ENCODE peak calls at places on chromosomes 11 and 22, in seven cellular contexts. D, Z, H, K, Q, V and A are unnamed samples.

GRCh38 chr11:6200975-6201374 is 2.0 kb downstream of the OR52W1 start:
- DNase-seq in D (no peak), Z (no peak), H (no peak), K (no peak), Q (no peak), V (peak), A (no peak)

GRCh38 chr11:86958259-86958658 is 3.1 kb upstream of the FZD4 start:
- DNase-seq in D (no peak), Z (no peak), H (no peak), K (no peak), Q (no peak), V (no peak), A (no peak)

GRCh38 chr11:103659138-103659734 is 377.2 kb upstream of the DDI1 start:
- DNase-seq in D (no peak), Z (peak), H (no peak), K (peak), Q (no peak), V (no peak), A (no peak)

GRCh38 chr11:59611570-59612565 is 3.7 kb downstream of the OSBP start:
- DNase-seq in D (peak), Z (no peak), H (no peak), K (no peak), Q (no peak), V (no peak), A (peak)

GRCh38 chr11:104098555-104098954 is 62.1 kb downstream of the DDI1 start:
- DNase-seq in D (peak), Z (no peak), H (no peak), K (no peak), Q (no peak), V (no peak), A (no peak)

GRCh38 chr11:130673698-130674097 is 225.3 kb downstream of the ADAMTS15 start:
- DNase-seq in D (peak), Z (no peak), H (no peak), K (peak), Q (no peak), V (no peak), A (no peak)

GRCh38 chr11:86592047-86592564 is 80.3 kb downstream of the ME3 start:
- DNase-seq in D (peak), Z (no peak), H (no peak), K (peak), Q (no peak), V (peak), A (peak)

GRCh38 chr22:46087816-46088277 is 62.5 kb upstream of the PPARA start:
- DNase-seq in D (peak), Z (no peak), H (no peak), K (peak), Q (no peak), V (no peak), A (peak)

GRCh38 chr11:66412110-66412509 is 8.7 kb upstream of the NPAS4 start:
- DNase-seq in D (no peak), Z (no peak), H (no peak), K (no peak), Q (no peak), V (no peak), A (no peak)

GRCh38 chr11:65591939-65592814 is 3.4 kb downstream of the KCNK7 start:
- DNase-seq in D (peak), Z (peak), H (no peak), K (peak), Q (no peak), V (no peak), A (peak)

GRCh38 chr22:17741866-17742527 is 32.3 kb downstream of the BID start:
- DNase-seq in D (no peak), Z (no peak), H (no peak), K (no peak), Q (no peak), V (no peak), A (no peak)

GRCh38 chr11:15346907-15347306 is 232.2 kb downstream of the INSC start:
- DNase-seq in D (no peak), Z (no peak), H (no peak), K (no peak), Q (no peak), V (no peak), A (no peak)

GRCh38 chr11:122285021-122285420 is 169.0 kb upstream of the BLID start:
- DNase-seq in D (peak), Z (no peak), H (no peak), K (no peak), Q (no peak), V (no peak), A (no peak)

GRCh38 chr22:39688186-39688768 is 117.7 kb downstream of the CACNA1I start:
- DNase-seq in D (no peak), Z (no peak), H (no peak), K (no peak), Q (no peak), V (no peak), A (no peak)

GRCh38 chr11:11540157-11540556 is 81.6 kb downstream of the GALNT18 start:
- DNase-seq in D (no peak), Z (no peak), H (no peak), K (peak), Q (no peak), V (no peak), A (no peak)

GRCh38 chr22:35394011-35394312 is 6.0 kb upstream of the MCM5 start:
- DNase-seq in D (no peak), Z (no peak), H (no peak), K (no peak), Q (no peak), V (no peak), A (no peak)

GRCh38 chr22:41870786-41871185 is 37.9 kb downstream of the SREBF2 start:
- DNase-seq in D (no peak), Z (no peak), H (no peak), K (no peak), Q (no peak), V (peak), A (no peak)

GRCh38 chr22:41478891-41479521 is 10.1 kb downstream of the ACO2 start:
- DNase-seq in D (peak), Z (no peak), H (no peak), K (no peak), Q (no peak), V (no peak), A (peak)

DNA sequence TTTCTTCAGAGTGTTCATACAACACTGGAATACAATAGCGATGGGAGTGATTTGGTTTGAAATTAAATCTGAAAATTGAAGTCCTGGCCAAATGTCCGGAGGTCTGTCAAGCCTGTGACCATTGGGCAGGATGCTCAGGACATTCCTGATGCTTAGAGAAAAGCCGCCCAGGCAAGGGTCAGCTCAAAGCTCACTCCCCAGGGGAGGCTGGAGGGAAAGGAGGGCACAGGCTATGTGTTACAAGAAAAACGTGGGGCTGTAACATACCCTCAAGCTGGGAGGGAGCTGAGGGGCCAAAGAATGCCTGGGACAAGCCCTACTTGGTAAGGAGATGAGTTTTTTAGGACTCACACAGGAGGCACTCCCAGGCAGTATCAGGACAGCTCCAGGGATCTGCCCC is 500.3 kb downstream of the BRD1 start:
- DNase-seq in D (no peak), Z (no peak), H (no peak), K (no peak), Q (no peak), V (no peak), A (no peak)
- H2BK120ac ChIP-seq in D (no peak), Z (no peak), H (no peak), K (no peak), Q (no peak), V (no peak), A (no peak)

DNA sequence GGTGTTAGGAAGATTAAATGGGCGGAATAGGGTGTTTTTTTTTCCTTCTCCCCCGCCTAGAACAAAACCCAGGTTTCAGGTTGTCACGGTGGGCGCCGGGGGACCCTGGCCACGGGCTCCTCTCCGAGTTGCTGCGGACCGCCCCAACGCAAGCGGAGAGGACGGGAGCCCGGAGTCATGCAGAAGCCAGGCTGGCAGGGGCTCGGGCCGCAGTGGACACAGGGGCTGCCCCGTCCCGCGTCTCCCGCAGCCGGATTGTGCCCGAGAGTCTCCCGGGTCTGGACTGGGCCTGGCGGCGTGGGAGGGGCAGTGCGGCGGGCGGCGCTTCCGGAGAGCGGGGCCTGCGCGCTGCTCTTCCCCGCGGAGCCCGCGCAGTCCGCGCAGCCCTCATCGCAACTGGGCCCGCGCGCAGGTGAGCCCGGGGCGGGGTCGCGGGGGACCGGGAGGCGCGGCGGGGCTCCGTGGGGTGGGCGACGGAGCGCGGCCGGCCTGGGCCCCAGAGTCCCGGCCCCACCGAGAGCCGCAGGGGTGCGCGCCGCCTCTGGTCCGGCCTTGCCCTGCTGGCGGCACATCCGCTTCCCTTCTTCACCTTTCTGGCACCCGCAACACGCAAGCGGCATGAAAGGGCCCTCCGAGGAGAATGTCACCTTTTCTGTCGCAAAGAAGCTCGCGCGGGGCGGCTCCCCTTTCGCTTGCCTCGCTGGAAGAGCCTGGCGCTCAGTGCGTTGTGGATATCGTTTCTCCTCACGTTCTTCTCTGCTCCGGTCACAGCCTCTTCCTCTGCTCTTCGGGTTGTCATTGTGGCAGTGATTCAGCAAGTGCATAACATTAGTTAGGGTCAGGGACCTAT is at the start of gene TIRAP:
- DNase-seq in D (peak), Z (peak), H (no peak), K (peak), Q (no peak), V (peak), A (peak)
- H2BK5ac ChIP-seq in D (peak), Z (no peak), H (peak), K (peak), Q (no peak), V (peak), A (peak)

GRCh38 chr11:88170680-88171079 is 4.6 kb downstream of the RAB38 start:
- DNase-seq in D (no peak), Z (no peak), H (no peak), K (no peak), Q (no peak), V (no peak), A (no peak)
- H2BK120ac ChIP-seq in D (no peak), Z (no peak), H (no peak), K (no peak), Q (no peak), V (no peak), A (no peak)

DNA sequence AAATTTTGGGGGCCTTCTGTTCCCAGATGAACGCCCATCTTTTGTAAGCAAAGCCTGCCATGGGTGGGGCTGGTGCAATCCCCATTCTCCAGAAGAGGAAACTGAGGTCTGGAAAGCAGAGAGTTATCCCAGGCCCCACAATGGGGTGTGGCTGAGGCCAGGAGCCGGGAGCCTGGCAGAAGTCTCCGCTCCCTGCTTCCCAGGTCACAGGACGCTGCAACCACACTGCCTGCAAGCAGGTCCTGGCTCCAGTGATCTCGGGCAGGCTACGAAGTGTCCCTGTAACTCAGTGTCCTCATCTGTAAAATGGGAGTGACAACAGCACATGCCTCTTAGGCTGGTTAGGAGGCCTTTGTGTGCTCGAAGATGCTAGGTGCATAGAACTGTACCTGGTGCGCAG is 1.7 kb downstream of the PLCB3 start:
- DNase-seq in D (no peak), Z (no peak), H (no peak), K (no peak), Q (no peak), V (no peak), A (no peak)
- H2BK5ac ChIP-seq in D (no peak), Z (no peak), H (no peak), K (no peak), Q (no peak), V (no peak), A (no peak)

GRCh38 chr11:94007426-94007825 is 13.7 kb upstream of the HEPHL1 start:
- DNase-seq in D (no peak), Z (no peak), H (no peak), K (no peak), Q (no peak), V (no peak), A (no peak)
- H2BK120ac ChIP-seq in D (no peak), Z (no peak), H (no peak), K (no peak), Q (no peak), V (no peak), A (no peak)